ENCODE peak calls at places on chromosomes 12 and 14, in six cellular contexts. J, R, Y, O, M and T are unnamed samples. For H3K4me1 and H3K36me3, the result is how much of the 10 kb centered on the place peaks cover.

GRCh38 chr12:32264995-32265394 is 134.4 kb upstream of the FGD4 start:
- DNase-seq in R (no peak), J (peak), M (no peak), Y (no peak), O (no peak), T (peak)

GRCh38 chr12:88334271-88334670 is 192.2 kb downstream of the TMTC3 start:
- DNase-seq in O (no peak), J (peak), Y (no peak), M (no peak), R (no peak), T (peak)

GRCh38 chr14:100147181-100147631 is 12.2 kb downstream of the DEGS2 start:
- DNase-seq in O (no peak), J (no peak), Y (no peak), R (no peak), M (peak), T (no peak)

GRCh38 chr12:72030272-72030671 is 91.6 kb downstream of the TPH2 start:
- DNase-seq in O (no peak), J (no peak), M (no peak), R (no peak), Y (no peak), T (no peak)

GRCh38 chr14:92940543-92940942 is 17.6 kb downstream of the CHGA start:
- DNase-seq in J (no peak), M (no peak), Y (no peak), O (no peak), R (no peak), T (no peak)

GRCh38 chr14:82047777-82048470 is 514.3 kb upstream of the SEL1L start:
- DNase-seq in O (no peak), Y (no peak), J (no peak), R (no peak), M (no peak), T (no peak)

GRCh38 chr14:42930058-42930457 is 1323.4 kb downstream of the LRFN5 start:
- DNase-seq in O (no peak), R (no peak), M (no peak), J (no peak), Y (no peak), T (no peak)

GRCh38 chr14:92450351-92451070 is 63.1 kb upstream of the RIN3 start:
- DNase-seq in Y (no peak), O (no peak), J (no peak), M (no peak), R (no peak), T (no peak)

GRCh38 chr12:104990950-104991349 is 4.8 kb downstream of the NOPCHAP1 start:
- DNase-seq in M (no peak), Y (no peak), J (no peak), O (no peak), R (no peak), T (no peak)

GRCh38 chr12:114662512-114663177 is 21.3 kb downstream of the TBX3 start:
- DNase-seq in M (peak), R (no peak), O (peak), J (peak), Y (peak), T (peak)

GRCh38 chr12:96501139-96501741 is 11.9 kb downstream of the CFAP54 start:
- DNase-seq in Y (no peak), R (peak), M (no peak), J (peak), O (peak), T (peak)

GRCh38 chr12:49515266-49515665 is 23.6 kb upstream of the KCNH3 start:
- DNase-seq in J (peak), O (no peak), Y (no peak), M (no peak), R (no peak), T (peak)

GRCh38 chr14:104299993-104300761 is 161.8 kb downstream of the KIF26A start:
- DNase-seq in R (no peak), J (no peak), M (no peak), O (no peak), Y (no peak), T (no peak)

GRCh38 chr12:61870658-61871559 is 389.3 kb upstream of the USP15 start:
- DNase-seq in Y (no peak), R (no peak), M (no peak), O (no peak), J (no peak), T (no peak)

GRCh38 chr12:62933871-62934798 is 815 bp downstream of the PPM1H start:
- DNase-seq in J (peak), O (peak), Y (peak), R (no peak), M (peak), T (peak)

GRCh38 chr12:62931481-62931880 is 3.5 kb downstream of the PPM1H start:
- DNase-seq in J (no peak), O (no peak), Y (no peak), R (no peak), M (no peak), T (no peak)

GRCh38 chr12:62934799-62935674 is at the start of gene PPM1H:
- DNase-seq in M (peak), O (peak), R (no peak), Y (peak), J (peak), T (peak)

GRCh38 chr12:62930546-62931425 is 4.2 kb downstream of the PPM1H start:
- DNase-seq in R (no peak), J (no peak), Y (no peak), O (no peak), M (no peak), T (no peak)

DNA sequence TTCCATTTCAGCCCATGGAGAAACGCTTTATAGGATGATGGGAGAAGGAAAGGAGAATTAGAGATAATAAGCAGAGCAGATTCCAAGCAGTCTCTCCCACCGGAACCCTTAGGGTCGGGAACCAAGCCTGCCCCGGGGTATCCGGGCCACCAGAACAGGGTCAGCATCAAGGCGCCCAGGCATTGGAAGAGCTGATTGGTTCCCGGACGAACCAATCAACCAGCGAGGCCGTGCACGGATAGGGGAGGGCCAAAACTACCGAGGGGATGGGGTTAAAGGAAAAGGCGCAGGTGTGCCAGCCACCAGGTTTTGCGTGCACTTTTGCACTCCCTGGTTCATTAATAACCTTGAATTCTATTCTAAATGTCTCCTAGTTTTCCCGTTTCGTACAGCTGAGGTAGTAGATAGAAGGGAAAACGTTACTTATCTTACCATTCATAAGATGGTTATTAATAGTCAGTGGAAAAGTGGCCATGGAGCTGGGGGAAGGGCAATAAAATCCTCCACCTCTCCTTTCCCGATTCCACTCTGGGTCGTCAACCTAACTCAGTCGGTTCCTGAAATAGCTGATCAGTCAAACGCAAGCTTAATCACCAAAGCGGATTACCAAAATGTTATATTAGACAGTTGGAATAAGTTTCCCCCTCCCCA is 1.6 kb downstream of the PPM1H start:
- DNase-seq in M (no peak), Y (no peak), J (no peak), R (no peak), O (peak), T (peak)
- H3K4me3 ChIP-seq in M (peak), Y (peak), J (peak), R (peak), O (peak), T (peak)

DNA sequence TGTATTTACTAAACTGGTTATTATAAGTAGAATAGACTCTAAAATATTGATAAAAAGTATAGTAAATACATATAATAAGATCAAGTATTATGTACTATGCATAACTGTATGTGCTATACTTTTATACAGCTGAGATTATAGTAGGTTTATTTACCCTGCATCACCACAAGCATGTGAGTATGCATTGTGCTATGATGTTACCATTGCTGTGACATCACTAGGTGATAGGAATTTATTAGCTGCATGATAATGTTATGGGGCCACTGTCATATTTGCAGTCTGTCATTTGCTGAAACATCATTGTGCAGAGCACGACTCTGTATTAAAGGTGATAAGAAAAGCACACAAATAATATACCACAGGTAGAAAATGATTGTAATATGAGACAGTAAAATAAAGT is 385.6 kb downstream of the ZFP36L1 start:
- DNase-seq in Y (no peak), M (no peak), R (no peak), O (no peak), J (no peak), T (no peak)
- H3K4me1 ChIP-seq in Y (under half), M (under half), R (under half), O (under half), J (half or more), T (under half)

DNA sequence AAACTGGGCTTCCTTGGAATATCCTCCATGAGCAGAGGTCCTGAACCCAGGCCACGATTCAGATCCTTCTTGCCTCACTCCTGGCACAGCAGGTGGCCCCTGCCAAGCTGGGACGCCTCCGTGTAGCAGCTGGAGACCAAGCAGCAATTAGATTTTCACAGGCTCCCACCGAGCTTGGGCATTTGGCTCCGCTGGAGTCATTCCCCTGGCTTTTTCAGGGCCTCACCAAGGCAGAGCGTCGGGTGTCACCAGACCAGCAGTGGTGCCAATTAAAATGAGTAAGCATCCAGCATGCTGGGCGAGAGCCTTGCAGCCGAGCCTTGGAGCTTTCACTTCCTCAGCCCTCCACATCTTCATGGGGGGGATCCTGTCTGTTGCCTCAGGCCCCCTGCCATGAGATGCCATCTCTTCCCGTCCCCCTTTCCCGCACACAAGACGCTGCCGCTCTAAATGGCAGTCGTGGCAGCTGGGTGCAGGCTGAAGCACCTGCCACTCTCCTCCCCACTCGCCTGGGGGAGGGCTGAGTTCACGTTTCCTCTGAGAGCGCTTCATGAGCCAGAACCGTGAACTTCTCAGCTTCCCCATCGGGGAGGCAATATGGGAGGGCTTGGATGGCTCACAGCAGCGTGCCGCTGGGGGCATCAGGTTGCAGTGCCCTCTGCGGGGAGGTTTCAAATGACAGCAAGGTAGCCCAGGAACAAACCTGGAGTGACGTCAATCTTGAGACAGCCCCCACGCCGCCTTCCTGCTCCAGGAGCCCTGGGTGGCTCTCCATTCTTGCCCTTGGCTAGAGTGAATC is 11.7 kb downstream of the TPCN1 start:
- DNase-seq in Y (no peak), R (no peak), M (no peak), O (no peak), J (peak), T (no peak)
- H3K36me3 ChIP-seq in Y (under half), R (under half), M (half or more), O (under half), J (under half), T (under half)

GRCh38 chr12:128191380-128191779 is 75.6 kb upstream of the TMEM132C start:
- DNase-seq in J (no peak), Y (no peak), R (no peak), M (no peak), O (peak), T (no peak)

GRCh38 chr12:128190052-128190451 is 76.9 kb upstream of the TMEM132C start:
- DNase-seq in Y (no peak), O (no peak), M (no peak), R (no peak), J (no peak), T (no peak)

DNA sequence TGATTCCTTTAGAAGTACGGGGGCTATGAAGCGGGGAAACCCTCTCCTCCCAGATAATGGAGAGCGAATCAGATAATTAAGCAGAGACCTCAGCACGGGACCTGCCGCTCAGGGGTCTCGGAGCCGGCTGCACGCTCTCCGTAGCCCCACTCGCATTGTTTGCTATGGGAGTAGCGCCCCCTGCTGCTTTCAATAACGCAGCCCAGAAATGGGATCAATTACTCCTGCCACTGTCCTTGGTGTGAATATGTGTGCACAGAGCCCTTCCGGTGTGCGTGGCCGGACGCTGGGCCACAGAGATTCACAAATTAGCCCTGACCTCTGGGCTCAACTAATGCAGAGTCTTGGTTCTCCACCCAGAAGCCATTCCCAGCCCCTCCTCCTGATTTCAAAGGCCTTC is 76.4 kb upstream of the TMEM132C start:
- DNase-seq in R (no peak), Y (no peak), O (no peak), J (no peak), M (no peak), T (peak)
- H3K4me3 ChIP-seq in R (no peak), Y (no peak), O (no peak), J (no peak), M (no peak), T (no peak)

DNA sequence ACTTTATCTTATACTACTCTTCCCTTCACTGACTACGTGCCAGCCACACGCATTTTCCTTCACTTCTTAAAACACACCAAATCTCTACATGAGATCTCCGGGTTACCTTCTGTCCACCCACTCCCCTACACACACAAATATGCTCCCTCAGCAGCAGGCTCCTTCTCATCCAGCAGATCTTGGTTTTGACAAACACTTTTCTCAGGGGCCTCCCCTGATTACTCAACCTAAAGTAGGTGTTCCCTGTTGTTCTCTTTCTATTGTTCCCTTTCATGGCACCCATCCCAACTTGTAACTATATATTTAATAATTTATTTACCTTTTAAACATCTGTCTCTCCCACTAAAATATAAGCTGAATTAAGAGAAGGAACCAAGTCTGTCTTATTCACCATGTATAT is 2.8 kb downstream of the C2CD5 start:
- DNase-seq in R (no peak), M (no peak), Y (no peak), O (no peak), J (no peak), T (no peak)
- H3K4me1 ChIP-seq in R (under half), M (half or more), Y (under half), O (under half), J (under half), T (under half)

GRCh38 chr12:112185093-112185923 is 59.9 kb downstream of the TRAFD1 start:
- DNase-seq in M (no peak), O (no peak), J (no peak), R (no peak), Y (no peak), T (no peak)

GRCh38 chr12:112182499-112182898 is 57.1 kb downstream of the TRAFD1 start:
- DNase-seq in J (peak), R (no peak), M (no peak), Y (no peak), O (no peak), T (no peak)

GRCh38 chr12:112183591-112184021 is 58.2 kb downstream of the TRAFD1 start:
- DNase-seq in O (no peak), Y (no peak), M (no peak), J (no peak), R (no peak), T (no peak)

GRCh38 chr12:112184056-112184887 is 58.9 kb downstream of the TRAFD1 start:
- DNase-seq in R (no peak), Y (no peak), M (no peak), O (no peak), J (no peak), T (no peak)

DNA sequence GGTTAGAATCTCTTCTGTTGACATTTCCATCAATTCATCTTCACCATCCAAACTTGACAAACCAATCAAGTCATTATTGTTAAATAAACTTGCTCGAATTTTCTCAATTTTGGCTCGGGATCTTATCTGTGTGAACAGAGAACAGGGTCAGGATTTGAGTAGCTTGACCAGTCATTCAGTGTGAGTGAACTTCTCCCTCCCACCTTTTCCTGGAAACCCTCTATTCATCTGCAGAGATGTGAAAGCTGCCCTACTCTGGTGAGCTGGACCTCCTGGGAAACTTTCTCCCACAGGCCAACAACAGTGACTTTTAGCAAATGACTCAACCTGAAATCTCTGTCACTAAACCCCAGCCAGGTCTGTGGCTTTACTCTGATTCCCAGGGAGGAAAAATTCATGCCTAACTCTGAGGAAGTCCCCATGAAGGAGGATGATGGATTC is 57.8 kb downstream of the TRAFD1 start:
- DNase-seq in Y (no peak), R (no peak), J (peak), M (no peak), O (no peak), T (peak)
- H3K36me3 ChIP-seq in Y (under half), R (under half), J (under half), M (half or more), O (half or more), T (under half)

DNA sequence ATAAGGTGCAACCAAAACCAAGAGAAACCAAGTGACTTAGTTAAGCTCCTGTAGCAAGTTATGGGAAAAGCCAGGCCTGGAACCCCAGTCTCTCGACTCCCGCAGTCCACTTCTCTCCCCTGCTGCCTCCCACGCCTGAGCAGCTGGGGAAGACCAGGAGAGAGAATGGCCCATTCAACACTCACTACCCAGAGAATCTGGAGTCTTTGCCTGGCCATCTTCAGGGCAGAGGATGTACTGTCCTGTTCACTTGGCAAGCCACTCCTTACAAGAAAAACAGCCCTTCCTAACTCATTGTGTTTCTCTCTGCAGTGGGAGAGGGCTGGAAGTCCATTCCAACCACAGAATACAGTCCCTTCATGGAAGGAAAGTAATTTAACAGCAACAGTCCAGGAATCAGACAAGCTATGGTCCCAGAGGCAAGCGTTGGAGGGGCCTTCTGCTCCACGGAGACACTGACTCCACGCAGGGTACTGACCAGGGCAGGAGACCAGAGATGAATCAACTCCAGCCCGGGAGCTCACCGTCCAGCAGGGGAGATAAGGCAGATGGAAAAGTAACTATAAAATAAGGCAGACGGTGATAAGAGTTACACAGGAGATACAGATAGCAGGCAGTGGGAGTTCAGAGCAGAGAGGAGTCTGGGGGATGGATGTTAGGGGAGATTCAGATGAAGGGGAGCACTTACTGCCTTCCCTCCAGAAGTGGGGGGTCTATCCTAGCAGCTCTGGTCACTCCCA is 1.6 kb downstream of the PITPNM2 start:
- DNase-seq in M (no peak), O (peak), R (no peak), Y (no peak), J (peak), T (no peak)
- H3K4me3 ChIP-seq in M (peak), O (peak), R (no peak), Y (peak), J (no peak), T (peak)